ENCODE peak calls at places on chromosomes 11 and 22, in six cellular contexts. One of them, this sample, is unnamed.

GRCh38 chr11:106281455-106282173 is 204.2 kb downstream of the AASDHPPT start:
- DNase-seq in LoVo: peak
- DNase-seq in tibial nerve: no peak
- DNase-seq in CD4-positive, alpha-beta memory T cell: no peak
- DNase-seq in NCI-H2171 treated with DMSO at 0.1 percent for 48 hours: no peak
- DNase-seq in uterus: no peak
- DNase-seq in this sample: no peak

GRCh38 chr22:36010913-36011312 is 17.7 kb downstream of the RBFOX2 start:
- DNase-seq in LoVo: no peak
- DNase-seq in tibial nerve: no peak
- DNase-seq in CD4-positive, alpha-beta memory T cell: no peak
- DNase-seq in NCI-H2171 treated with DMSO at 0.1 percent for 48 hours: peak
- DNase-seq in uterus: no peak
- DNase-seq in this sample: no peak

GRCh38 chr11:64759722-64760719 is at the start of gene PYGM:
- DNase-seq in LoVo: no peak
- DNase-seq in tibial nerve: peak
- DNase-seq in CD4-positive, alpha-beta memory T cell: peak
- DNase-seq in NCI-H2171 treated with DMSO at 0.1 percent for 48 hours: no peak
- DNase-seq in uterus: peak
- DNase-seq in this sample: peak

GRCh38 chr22:50316114-50317065 is 8.9 kb upstream of the PLXNB2 start:
- DNase-seq in LoVo: no peak
- DNase-seq in tibial nerve: no peak
- DNase-seq in CD4-positive, alpha-beta memory T cell: no peak
- DNase-seq in NCI-H2171 treated with DMSO at 0.1 percent for 48 hours: no peak
- DNase-seq in uterus: no peak
- DNase-seq in this sample: no peak

GRCh38 chr11:26578998-26579635 is 7.1 kb upstream of the MUC15 start:
- DNase-seq in LoVo: no peak
- DNase-seq in tibial nerve: no peak
- DNase-seq in CD4-positive, alpha-beta memory T cell: no peak
- DNase-seq in NCI-H2171 treated with DMSO at 0.1 percent for 48 hours: no peak
- DNase-seq in uterus: no peak
- DNase-seq in this sample: no peak

GRCh38 chr11:8070417-8071101 is 10.5 kb upstream of the TUB start:
- DNase-seq in LoVo: peak
- DNase-seq in tibial nerve: no peak
- DNase-seq in CD4-positive, alpha-beta memory T cell: no peak
- DNase-seq in NCI-H2171 treated with DMSO at 0.1 percent for 48 hours: peak
- DNase-seq in uterus: peak
- DNase-seq in this sample: no peak

GRCh38 chr22:45612451-45612901 is 59.2 kb upstream of the ATXN10 start:
- DNase-seq in LoVo: no peak
- DNase-seq in tibial nerve: peak
- DNase-seq in CD4-positive, alpha-beta memory T cell: no peak
- DNase-seq in NCI-H2171 treated with DMSO at 0.1 percent for 48 hours: peak
- DNase-seq in uterus: peak
- DNase-seq in this sample: no peak

GRCh38 chr11:35483131-35483800 is 42.1 kb downstream of the PAMR1 start:
- DNase-seq in LoVo: no peak
- DNase-seq in tibial nerve: no peak
- DNase-seq in CD4-positive, alpha-beta memory T cell: no peak
- DNase-seq in NCI-H2171 treated with DMSO at 0.1 percent for 48 hours: no peak
- DNase-seq in uterus: no peak
- DNase-seq in this sample: no peak

GRCh38 chr11:86981777-86982540 is 26.8 kb upstream of the FZD4 start:
- DNase-seq in LoVo: no peak
- DNase-seq in tibial nerve: no peak
- DNase-seq in CD4-positive, alpha-beta memory T cell: no peak
- DNase-seq in NCI-H2171 treated with DMSO at 0.1 percent for 48 hours: no peak
- DNase-seq in uterus: no peak
- DNase-seq in this sample: no peak

GRCh38 chr11:126146454-126147192 is 64.8 kb downstream of the RPUSD4 start:
- DNase-seq in LoVo: no peak
- DNase-seq in tibial nerve: no peak
- DNase-seq in CD4-positive, alpha-beta memory T cell: no peak
- DNase-seq in NCI-H2171 treated with DMSO at 0.1 percent for 48 hours: peak
- DNase-seq in uterus: no peak
- DNase-seq in this sample: no peak

GRCh38 chr22:45880091-45880651 is 96.8 kb downstream of the WNT7B start:
- DNase-seq in LoVo: no peak
- DNase-seq in tibial nerve: no peak
- DNase-seq in CD4-positive, alpha-beta memory T cell: no peak
- DNase-seq in NCI-H2171 treated with DMSO at 0.1 percent for 48 hours: no peak
- DNase-seq in uterus: no peak
- DNase-seq in this sample: peak

GRCh38 chr22:20479612-20480196 is 15.9 kb downstream of the KLHL22 start:
- DNase-seq in LoVo: no peak
- DNase-seq in tibial nerve: no peak
- DNase-seq in CD4-positive, alpha-beta memory T cell: no peak
- DNase-seq in NCI-H2171 treated with DMSO at 0.1 percent for 48 hours: no peak
- DNase-seq in uterus: no peak
- DNase-seq in this sample: no peak

GRCh38 chr11:120404495-120404894 is 68.3 kb downstream of the ARHGEF12 start:
- DNase-seq in LoVo: no peak
- DNase-seq in tibial nerve: no peak
- DNase-seq in CD4-positive, alpha-beta memory T cell: no peak
- DNase-seq in NCI-H2171 treated with DMSO at 0.1 percent for 48 hours: no peak
- DNase-seq in uterus: no peak
- DNase-seq in this sample: no peak

GRCh38 chr22:36027579-36027959 is 1.1 kb downstream of the RBFOX2 start:
- DNase-seq in LoVo: peak
- DNase-seq in tibial nerve: peak
- DNase-seq in CD4-positive, alpha-beta memory T cell: peak
- DNase-seq in NCI-H2171 treated with DMSO at 0.1 percent for 48 hours: peak
- DNase-seq in uterus: peak
- DNase-seq in this sample: no peak

GRCh38 chr22:18987765-18988164 is 51.7 kb upstream of the PRODH start:
- DNase-seq in LoVo: peak
- DNase-seq in tibial nerve: no peak
- DNase-seq in CD4-positive, alpha-beta memory T cell: no peak
- DNase-seq in NCI-H2171 treated with DMSO at 0.1 percent for 48 hours: no peak
- DNase-seq in uterus: no peak
- DNase-seq in this sample: no peak

GRCh38 chr22:46726066-46726985 is 11.7 kb downstream of the CERK start:
- DNase-seq in LoVo: no peak
- DNase-seq in tibial nerve: no peak
- DNase-seq in CD4-positive, alpha-beta memory T cell: no peak
- DNase-seq in NCI-H2171 treated with DMSO at 0.1 percent for 48 hours: peak
- DNase-seq in uterus: no peak
- DNase-seq in this sample: no peak

GRCh38 chr11:123183391-123184099 is 11.5 kb downstream of the CLMP start:
- DNase-seq in LoVo: peak
- DNase-seq in tibial nerve: no peak
- DNase-seq in CD4-positive, alpha-beta memory T cell: no peak
- DNase-seq in NCI-H2171 treated with DMSO at 0.1 percent for 48 hours: no peak
- DNase-seq in uterus: no peak
- DNase-seq in this sample: no peak

GRCh38 chr22:27382947-27383346 is 418.6 kb downstream of the MN1 start:
- DNase-seq in LoVo: no peak
- DNase-seq in tibial nerve: no peak
- DNase-seq in CD4-positive, alpha-beta memory T cell: no peak
- DNase-seq in NCI-H2171 treated with DMSO at 0.1 percent for 48 hours: no peak
- DNase-seq in uterus: no peak
- DNase-seq in this sample: no peak

GRCh38 chr11:62504158-62504973 is 42.2 kb downstream of the AHNAK start:
- DNase-seq in LoVo: no peak
- DNase-seq in tibial nerve: no peak
- DNase-seq in CD4-positive, alpha-beta memory T cell: no peak
- DNase-seq in NCI-H2171 treated with DMSO at 0.1 percent for 48 hours: no peak
- DNase-seq in uterus: no peak
- DNase-seq in this sample: no peak

GRCh38 chr11:97739892-97740782 is 1280.6 kb upstream of the CNTN5 start:
- DNase-seq in LoVo: no peak
- DNase-seq in tibial nerve: no peak
- DNase-seq in CD4-positive, alpha-beta memory T cell: no peak
- DNase-seq in NCI-H2171 treated with DMSO at 0.1 percent for 48 hours: peak
- DNase-seq in uterus: no peak
- DNase-seq in this sample: no peak

GRCh38 chr22:41915035-41915782 is at the start of gene SHISA8:
- DNase-seq in LoVo: no peak
- DNase-seq in tibial nerve: no peak
- DNase-seq in CD4-positive, alpha-beta memory T cell: peak
- DNase-seq in NCI-H2171 treated with DMSO at 0.1 percent for 48 hours: no peak
- DNase-seq in uterus: no peak
- DNase-seq in this sample: no peak

GRCh38 chr22:46100401-46101105 is 49.8 kb upstream of the PPARA start:
- DNase-seq in LoVo: no peak
- DNase-seq in tibial nerve: no peak
- DNase-seq in CD4-positive, alpha-beta memory T cell: no peak
- DNase-seq in NCI-H2171 treated with DMSO at 0.1 percent for 48 hours: no peak
- DNase-seq in uterus: no peak
- DNase-seq in this sample: no peak

GRCh38 chr11:59962103-59962474 is 1.7 kb upstream of the OOSP4A start:
- DNase-seq in LoVo: no peak
- DNase-seq in tibial nerve: no peak
- DNase-seq in CD4-positive, alpha-beta memory T cell: no peak
- DNase-seq in NCI-H2171 treated with DMSO at 0.1 percent for 48 hours: no peak
- DNase-seq in uterus: no peak
- DNase-seq in this sample: no peak